ENCODE peak calls at places on chromosomes 7 and 10, in six cellular contexts. H is breast epithelium, J is spleen, I is esophagus muscularis mucosa, A is HCT116, B is endothelial cell of umbilical vein. C is an unnamed sample.

GRCh38 chr7:106400990-106401389 is 116.2 kb upstream of the NAMPT start:
- DNase-seq in I (no peak), J (no peak), B (no peak), A (no peak), H (no peak), C (peak)

GRCh38 chr7:159007308-159008054 is 137.2 kb downstream of the VIPR2 start:
- DNase-seq in H (no peak), B (no peak), A (no peak), J (no peak), I (no peak), C (no peak)

GRCh38 chr7:106371629-106372028 is 86.8 kb upstream of the NAMPT start:
- DNase-seq in B (no peak), A (no peak), J (peak), H (no peak), I (no peak), C (no peak)

GRCh38 chr7:45920543-45921380 is at the start of gene IGFBP3:
- DNase-seq in A (no peak), J (no peak), B (peak), H (no peak), I (peak), C (peak)

GRCh38 chr7:30285067-30285530 is 702 bp downstream of the ZNRF2 start:
- DNase-seq in H (no peak), J (peak), I (no peak), B (no peak), A (no peak), C (peak)

GRCh38 chr7:94160719-94161435 is 156.7 kb upstream of the BET1 start:
- DNase-seq in I (no peak), A (no peak), H (no peak), J (no peak), B (no peak), C (no peak)

GRCh38 chr10:116796469-116796868 is 52.8 kb upstream of the ENO4 start:
- DNase-seq in B (no peak), A (no peak), I (no peak), H (no peak), J (peak), C (no peak)

GRCh38 chr7:24725554-24726260 is 31.6 kb downstream of the GSDME start:
- DNase-seq in A (no peak), H (peak), B (no peak), I (peak), J (no peak), C (no peak)

GRCh38 chr7:96120856-96121255 is 201.0 kb downstream of the SLC25A13 start:
- DNase-seq in H (no peak), I (no peak), B (peak), A (no peak), J (no peak), C (no peak)

GRCh38 chr7:7720750-7721621 is 2.6 kb upstream of the RPA3 start:
- DNase-seq in J (no peak), I (no peak), B (no peak), H (no peak), A (no peak), C (no peak)

GRCh38 chr7:158428842-158429753 is 158.5 kb downstream of the PTPRN2 start:
- DNase-seq in H (no peak), J (peak), B (no peak), A (no peak), I (no peak), C (no peak)

GRCh38 chr7:84546403-84546802 is 351.8 kb upstream of the SEMA3A start:
- DNase-seq in J (no peak), A (no peak), B (no peak), I (no peak), H (no peak), C (peak)

GRCh38 chr7:22751341-22751740 is 24.3 kb downstream of the IL6 start:
- DNase-seq in B (no peak), A (no peak), I (no peak), H (no peak), J (no peak), C (no peak)

GRCh38 chr7:131329176-131329570 is 1.5 kb downstream of the MKLN1 start:
- DNase-seq in H (no peak), I (no peak), A (no peak), J (no peak), B (peak), C (no peak)

GRCh38 chr10:24552346-24553016 is 171.2 kb downstream of the ARHGAP21 start:
- DNase-seq in A (peak), H (peak), I (peak), B (no peak), J (no peak), C (peak)

GRCh38 chr7:69457912-69458491 is 140.3 kb upstream of the AUTS2 start:
- DNase-seq in H (no peak), I (no peak), B (no peak), A (no peak), J (no peak), C (peak)

GRCh38 chr7:100793806-100794660 is 33.3 kb downstream of the EPHB4 start:
- DNase-seq in B (peak), H (no peak), I (no peak), J (no peak), A (no peak), C (no peak)

GRCh38 chr10:50990568-50991495 is 83.5 kb upstream of the PRKG1 start:
- DNase-seq in B (peak), H (no peak), I (no peak), J (no peak), A (peak), C (peak)

GRCh38 chr7:29563590-29564454 is at the start of gene PRR15:
- DNase-seq in J (peak), A (peak), H (peak), I (no peak), B (peak), C (peak)

GRCh38 chr10:132065491-132066105 is at the start of gene JAKMIP3:
- DNase-seq in B (peak), I (no peak), J (no peak), A (no peak), H (peak), C (peak)

GRCh38 chr10:116669832-116670644 is 49.3 kb downstream of the PNLIPRP2 start:
- DNase-seq in J (no peak), H (peak), I (no peak), B (no peak), A (no peak), C (peak)

GRCh38 chr7:27866256-27866655 is 126.3 kb downstream of the TAX1BP1 start:
- DNase-seq in B (no peak), A (no peak), J (no peak), H (no peak), I (no peak), C (no peak)

GRCh38 chr7:16309129-16309528 is 112.2 kb downstream of the CRPPA start:
- DNase-seq in I (no peak), H (no peak), A (no peak), B (no peak), J (no peak), C (no peak)

GRCh38 chr7:12771378-12771877 is 84.0 kb downstream of the ARL4A start:
- DNase-seq in B (peak), I (no peak), A (no peak), J (no peak), H (no peak), C (peak)

GRCh38 chr10:50629495-50630122 is 5.9 kb upstream of the SGMS1 start:
- DNase-seq in H (no peak), J (no peak), I (no peak), B (no peak), A (no peak), C (peak)

GRCh38 chr10:125158528-125159485 is 1.6 kb downstream of the CTBP2 start:
- DNase-seq in H (no peak), A (no peak), J (peak), I (no peak), B (peak), C (no peak)

GRCh38 chr10:95229724-95230627 is 35.9 kb downstream of the ACSM6 start:
- DNase-seq in B (peak), A (peak), J (no peak), H (no peak), I (peak), C (peak)

GRCh38 chr10:85545874-85546273 is 820.7 kb downstream of the GRID1 start:
- DNase-seq in H (no peak), B (no peak), A (no peak), J (no peak), I (no peak), C (no peak)

GRCh38 chr7:11415101-11415500 is 416.9 kb downstream of the THSD7A start:
- DNase-seq in H (no peak), B (no peak), I (no peak), A (no peak), J (no peak), C (peak)

GRCh38 chr7:116210345-116211005 is at the start of gene TES:
- DNase-seq in B (peak), I (no peak), H (peak), J (peak), A (peak), C (peak)

GRCh38 chr10:79483948-79484347 is 28.4 kb upstream of the EIF5AL1 start:
- DNase-seq in B (no peak), I (no peak), A (no peak), J (no peak), H (peak), C (no peak)
- TF ChIP-seq POLR2AphosphoS5 in B (no peak), I (no peak), A (no peak), J (peak), H (no peak), C (no peak)

GRCh38 chr10:45418859-45419672 is 45.0 kb downstream of the ALOX5 start:
- DNase-seq in B (peak), A (no peak), H (peak), J (peak), I (no peak), C (peak)
- TF ChIP-seq POLR2AphosphoS5 in B (no peak), A (no peak), H (peak), J (peak), I (no peak), C (peak)

GRCh38 chr7:92831716-92832622 is 4.4 kb downstream of the CDK6 start:
- DNase-seq in H (no peak), J (no peak), B (peak), I (no peak), A (no peak), C (peak)

GRCh38 chr7:92832623-92833023 is 3.8 kb downstream of the CDK6 start:
- DNase-seq in B (no peak), H (no peak), A (no peak), I (no peak), J (no peak), C (no peak)

GRCh38 chr7:92834661-92835139 is 1.7 kb downstream of the CDK6 start:
- DNase-seq in I (no peak), B (peak), J (no peak), H (no peak), A (no peak), C (peak)

GRCh38 chr7:92833766-92834605 is 2.4 kb downstream of the CDK6 start:
- DNase-seq in I (peak), J (peak), B (peak), H (peak), A (no peak), C (peak)

DNA sequence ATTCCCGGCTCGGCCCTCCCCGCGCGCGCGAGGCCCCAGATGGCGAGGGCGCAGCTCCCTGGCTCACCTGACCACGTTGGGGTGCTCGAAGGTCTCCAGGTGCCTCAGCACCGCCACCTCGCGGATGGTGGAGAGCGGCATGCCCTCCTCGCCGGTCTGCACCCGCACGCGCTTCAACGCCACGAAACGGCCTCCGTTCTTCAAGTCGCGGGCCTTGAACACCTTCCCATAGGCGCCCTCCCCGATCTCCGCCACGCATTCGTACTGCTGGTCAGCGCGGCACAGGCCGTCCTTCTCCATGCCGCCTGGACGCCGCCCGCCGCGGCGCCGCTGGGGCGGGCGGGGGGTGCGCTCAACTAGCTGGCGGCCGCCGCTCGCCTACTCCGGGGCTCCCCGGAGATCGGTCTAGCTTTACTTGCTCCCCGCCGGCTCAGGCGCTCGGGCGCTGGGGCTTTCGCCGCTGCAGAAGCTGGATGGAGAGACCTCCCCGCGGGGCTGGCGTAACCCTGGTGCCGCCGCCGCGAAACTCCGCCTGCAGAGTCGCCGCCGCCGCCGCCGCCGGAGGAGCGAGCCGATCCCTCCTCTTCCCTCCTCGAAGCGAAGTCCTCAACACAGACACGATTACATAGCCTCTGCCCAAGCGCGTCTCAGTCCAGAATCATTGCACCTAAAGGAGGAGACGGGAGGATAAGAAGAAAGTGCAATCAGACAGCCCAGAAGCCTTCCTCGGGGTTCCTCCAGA is 3.2 kb downstream of the CDK6 start:
- DNase-seq in J (peak), A (peak), I (peak), B (peak), H (peak), C (peak)
- TF ChIP-seq POLR2AphosphoS5 in J (peak), A (no peak), I (peak), B (peak), H (no peak), C (peak)

DNA sequence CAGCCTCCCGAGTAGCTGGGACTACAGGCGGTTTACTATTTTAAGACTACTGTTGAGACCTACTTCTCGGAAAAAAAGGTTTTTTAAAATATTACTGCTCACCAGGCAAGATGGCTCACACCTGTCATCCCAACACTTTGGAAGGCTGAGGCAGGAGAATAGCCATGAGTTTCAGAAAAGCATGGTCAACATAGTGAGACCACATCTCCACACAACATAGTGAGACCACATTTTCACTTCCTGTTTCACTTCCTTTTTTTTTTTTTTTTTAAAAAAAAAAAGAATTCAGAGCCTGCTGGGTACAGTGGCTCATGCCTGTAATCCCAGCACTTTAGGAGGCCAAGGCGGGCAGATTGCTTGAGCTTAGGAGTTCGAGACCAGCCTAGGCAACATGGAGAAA is 46.5 kb downstream of the SVOPL start:
- DNase-seq in H (no peak), J (no peak), A (no peak), I (no peak), B (no peak), C (no peak)
- TF ChIP-seq POLR2AphosphoS5 in H (no peak), J (no peak), A (no peak), I (no peak), B (no peak), C (no peak)

DNA sequence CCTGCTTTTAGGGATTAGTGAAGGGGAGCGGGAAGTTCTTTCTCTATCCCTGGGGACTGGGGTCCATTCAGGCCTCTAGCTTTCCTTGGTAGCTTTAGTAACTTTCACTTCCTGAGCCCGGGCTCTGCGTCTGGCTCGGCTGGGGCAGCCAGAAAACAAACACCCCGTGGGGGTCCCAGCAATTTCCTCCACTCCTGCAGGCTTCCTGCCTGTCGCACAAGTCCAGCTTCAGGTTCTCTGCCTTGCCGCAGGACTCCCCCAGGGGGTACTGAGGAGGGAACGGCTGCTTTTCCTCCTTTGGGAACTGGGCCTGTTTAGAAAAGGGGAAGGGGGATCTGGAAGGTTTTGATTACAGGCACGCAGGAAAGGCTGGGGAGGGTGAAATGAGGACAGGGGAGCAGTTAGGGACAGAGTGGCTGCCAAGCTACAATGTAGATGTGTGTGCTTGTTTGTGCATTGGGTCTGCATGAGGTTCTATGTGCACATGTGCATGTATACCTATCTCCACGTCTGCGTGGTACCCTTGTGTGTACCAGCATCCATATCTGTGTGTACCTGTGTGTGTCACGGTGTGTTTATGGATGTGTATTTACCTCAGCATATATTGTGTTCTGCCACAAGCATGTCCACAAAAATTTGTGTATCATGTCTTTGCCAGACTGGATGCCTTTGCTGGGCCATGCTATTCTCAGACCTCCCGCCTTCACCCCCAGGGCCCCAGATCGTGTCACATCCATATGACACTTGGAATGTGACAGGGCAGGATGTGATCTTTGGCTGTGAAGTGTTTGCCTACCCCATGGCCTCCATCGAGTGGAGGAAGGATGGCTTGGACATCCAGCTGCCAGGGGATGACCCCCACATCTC is 2.0 kb downstream of the KAZALD1 start:
- DNase-seq in H (no peak), I (no peak), J (no peak), A (no peak), B (peak), C (peak)
- TF ChIP-seq POLR2AphosphoS5 in H (no peak), I (no peak), J (no peak), A (no peak), B (no peak), C (no peak)

GRCh38 chr10:97328646-97329453 is 5.7 kb downstream of the FRAT2 start:
- DNase-seq in I (no peak), J (no peak), A (no peak), H (no peak), B (no peak), C (no peak)
- TF ChIP-seq POLR2AphosphoS5 in I (no peak), J (no peak), A (no peak), H (no peak), B (no peak), C (no peak)

GRCh38 chr10:103053659-103054581 is 135.8 kb downstream of the CNNM2 start:
- DNase-seq in J (peak), B (peak), H (peak), I (no peak), A (no peak), C (peak)
- TF ChIP-seq POLR2AphosphoS5 in J (peak), B (no peak), H (no peak), I (peak), A (no peak), C (no peak)

C was measured in GM23338.